ENCODE peak calls at places on chromosomes 2 and 18, in ten cellular contexts. One of them, this sample, is unnamed.

GRCh38 chr2:201363857-201364560 is 6.9 kb upstream of the FLACC1 start:
- DNase-seq in adrenal gland: no peak
- DNase-seq in GM04503: peak
- DNase-seq in OCI-M1: peak
- DNase-seq in GM19239: peak
- DNase-seq in germinal center: peak
- DNase-seq in stimulated activated CD4-positive, alpha-beta T cell treated with anti-CD3 and anti-CD28 coated beads, Interleukin-4, amount 100 ng/mL, for 24 hours: peak
- DNase-seq in activated T-cell treated with anti-CD3 and anti-CD28 coated beads, Interleukin-2, amount 50 U/mL, for 48 hours: peak
- DNase-seq in CD8-positive, alpha-beta T cell: no peak
- DNase-seq in NCI-H524: no peak
- DNase-seq in this sample: peak

GRCh38 chr2:129178356-129178755 is 801.1 kb upstream of the RAB6C start:
- DNase-seq in adrenal gland: peak
- DNase-seq in activated T-cell treated with anti-CD3 and anti-CD28 coated beads, Interleukin-2, amount 50 U/mL, for 48 hours: no peak
- DNase-seq in stimulated activated CD4-positive, alpha-beta T cell treated with anti-CD3 and anti-CD28 coated beads, Interleukin-4, amount 100 ng/mL, for 24 hours: no peak
- DNase-seq in OCI-M1: no peak
- DNase-seq in GM04503: no peak
- DNase-seq in GM19239: no peak
- DNase-seq in germinal center: no peak
- DNase-seq in NCI-H524: no peak
- DNase-seq in CD8-positive, alpha-beta T cell: no peak
- DNase-seq in this sample: no peak

GRCh38 chr2:129793326-129793955 is 186.0 kb upstream of the RAB6C start:
- DNase-seq in CD8-positive, alpha-beta T cell: no peak
- DNase-seq in GM19239: no peak
- DNase-seq in activated T-cell treated with anti-CD3 and anti-CD28 coated beads, Interleukin-2, amount 50 U/mL, for 48 hours: no peak
- DNase-seq in adrenal gland: no peak
- DNase-seq in OCI-M1: no peak
- DNase-seq in stimulated activated CD4-positive, alpha-beta T cell treated with anti-CD3 and anti-CD28 coated beads, Interleukin-4, amount 100 ng/mL, for 24 hours: no peak
- DNase-seq in NCI-H524: no peak
- DNase-seq in GM04503: no peak
- DNase-seq in germinal center: no peak
- DNase-seq in this sample: no peak

GRCh38 chr2:152815634-152816257 is 97.3 kb downstream of the ARL6IP6 start:
- DNase-seq in germinal center: no peak
- DNase-seq in GM04503: no peak
- DNase-seq in NCI-H524: no peak
- DNase-seq in CD8-positive, alpha-beta T cell: no peak
- DNase-seq in OCI-M1: no peak
- DNase-seq in GM19239: no peak
- DNase-seq in activated T-cell treated with anti-CD3 and anti-CD28 coated beads, Interleukin-2, amount 50 U/mL, for 48 hours: no peak
- DNase-seq in stimulated activated CD4-positive, alpha-beta T cell treated with anti-CD3 and anti-CD28 coated beads, Interleukin-4, amount 100 ng/mL, for 24 hours: no peak
- DNase-seq in adrenal gland: no peak
- DNase-seq in this sample: no peak

GRCh38 chr2:11344956-11345671 is 678 bp upstream of the ROCK2 start:
- DNase-seq in adrenal gland: peak
- DNase-seq in CD8-positive, alpha-beta T cell: peak
- DNase-seq in GM04503: peak
- DNase-seq in activated T-cell treated with anti-CD3 and anti-CD28 coated beads, Interleukin-2, amount 50 U/mL, for 48 hours: no peak
- DNase-seq in germinal center: peak
- DNase-seq in NCI-H524: no peak
- DNase-seq in GM19239: peak
- DNase-seq in stimulated activated CD4-positive, alpha-beta T cell treated with anti-CD3 and anti-CD28 coated beads, Interleukin-4, amount 100 ng/mL, for 24 hours: peak
- DNase-seq in OCI-M1: peak
- DNase-seq in this sample: peak

GRCh38 chr2:72932045-72932444 is 14.7 kb downstream of the EMX1 start:
- DNase-seq in activated T-cell treated with anti-CD3 and anti-CD28 coated beads, Interleukin-2, amount 50 U/mL, for 48 hours: no peak
- DNase-seq in germinal center: no peak
- DNase-seq in NCI-H524: no peak
- DNase-seq in stimulated activated CD4-positive, alpha-beta T cell treated with anti-CD3 and anti-CD28 coated beads, Interleukin-4, amount 100 ng/mL, for 24 hours: no peak
- DNase-seq in adrenal gland: no peak
- DNase-seq in OCI-M1: no peak
- DNase-seq in GM04503: no peak
- DNase-seq in CD8-positive, alpha-beta T cell: no peak
- DNase-seq in GM19239: no peak
- DNase-seq in this sample: no peak

GRCh38 chr2:17912266-17912691 is 33.8 kb downstream of the KCNS3 start:
- DNase-seq in GM19239: peak
- DNase-seq in adrenal gland: no peak
- DNase-seq in OCI-M1: no peak
- DNase-seq in activated T-cell treated with anti-CD3 and anti-CD28 coated beads, Interleukin-2, amount 50 U/mL, for 48 hours: no peak
- DNase-seq in NCI-H524: no peak
- DNase-seq in GM04503: no peak
- DNase-seq in CD8-positive, alpha-beta T cell: no peak
- DNase-seq in germinal center: peak
- DNase-seq in stimulated activated CD4-positive, alpha-beta T cell treated with anti-CD3 and anti-CD28 coated beads, Interleukin-4, amount 100 ng/mL, for 24 hours: no peak
- DNase-seq in this sample: no peak

GRCh38 chr2:4862031-4862430 is 830.2 kb upstream of the SOX11 start:
- DNase-seq in NCI-H524: no peak
- DNase-seq in activated T-cell treated with anti-CD3 and anti-CD28 coated beads, Interleukin-2, amount 50 U/mL, for 48 hours: no peak
- DNase-seq in GM19239: no peak
- DNase-seq in stimulated activated CD4-positive, alpha-beta T cell treated with anti-CD3 and anti-CD28 coated beads, Interleukin-4, amount 100 ng/mL, for 24 hours: no peak
- DNase-seq in GM04503: no peak
- DNase-seq in CD8-positive, alpha-beta T cell: no peak
- DNase-seq in adrenal gland: no peak
- DNase-seq in OCI-M1: no peak
- DNase-seq in germinal center: no peak
- DNase-seq in this sample: no peak

GRCh38 chr18:49250819-49251388 is 209.5 kb downstream of the DYM start:
- DNase-seq in GM04503: no peak
- DNase-seq in stimulated activated CD4-positive, alpha-beta T cell treated with anti-CD3 and anti-CD28 coated beads, Interleukin-4, amount 100 ng/mL, for 24 hours: no peak
- DNase-seq in adrenal gland: no peak
- DNase-seq in OCI-M1: peak
- DNase-seq in germinal center: no peak
- DNase-seq in activated T-cell treated with anti-CD3 and anti-CD28 coated beads, Interleukin-2, amount 50 U/mL, for 48 hours: no peak
- DNase-seq in GM19239: no peak
- DNase-seq in CD8-positive, alpha-beta T cell: no peak
- DNase-seq in NCI-H524: peak
- DNase-seq in this sample: peak